ENCODE peak calls at places on chromosomes 4 and X, in nine cellular contexts. J is epithelial cell of esophagus; P is CD8-positive, alpha-beta T cell; G is body of pancreas; C is upper lobe of right lung; X is heart right ventricle; Z is brain microvascular endothelial cell; T is transverse colon; D is heart left ventricle. S is an unnamed sample.

GRCh38 chrX:1443496-1444075 is 9.1 kb downstream of the ASMTL start:
- DNase-seq in J (no peak), P (no peak), G (peak), C (peak), X (no peak), Z (no peak), T (no peak), D (peak), S (no peak)

GRCh38 chr4:173218411-173219125 is 50.0 kb downstream of the GALNT7 start:
- DNase-seq in J (no peak), P (no peak), G (no peak), C (no peak), X (no peak), Z (peak), T (no peak), D (no peak), S (peak)

GRCh38 chrX:45381841-45382240 is 181.2 kb upstream of the DIPK2B start:
- DNase-seq in J (no peak), P (no peak), G (no peak), C (no peak), X (no peak), Z (no peak), T (no peak), D (no peak), S (no peak)

GRCh38 chr4:70945046-70945445 is 42.9 kb downstream of the MOB1B start:
- DNase-seq in J (no peak), P (no peak), G (no peak), C (no peak), X (no peak), Z (no peak), T (no peak), D (no peak), S (no peak)

GRCh38 chrX:64342811-64343210 is 52.4 kb downstream of the MTMR8 start:
- DNase-seq in J (no peak), P (no peak), G (no peak), C (no peak), X (no peak), Z (no peak), T (no peak), D (no peak), S (no peak)

GRCh38 chr4:179867300-179867878 is 2375.8 kb upstream of the TENM3 start:
- DNase-seq in J (peak), P (no peak), G (peak), C (no peak), X (peak), Z (peak), T (peak), D (no peak), S (no peak)

GRCh38 chrX:36909584-36909983 is 98.6 kb upstream of the FAM47C start:
- DNase-seq in J (no peak), P (no peak), G (no peak), C (no peak), X (no peak), Z (no peak), T (no peak), D (no peak), S (no peak)

GRCh38 chr4:189600598-189601435 is 339.9 kb upstream of the FRG1 start:
- DNase-seq in J (no peak), P (no peak), G (no peak), C (no peak), X (no peak), Z (no peak), T (no peak), D (no peak), S (no peak)

GRCh38 chr4:3710451-3711182 is 55.6 kb upstream of the ADRA2C start:
- DNase-seq in J (no peak), P (no peak), G (peak), C (peak), X (peak), Z (no peak), T (no peak), D (peak), S (no peak)

GRCh38 chr4:119733431-119733830 is 104.8 kb upstream of the PDE5A start:
- DNase-seq in J (no peak), P (no peak), G (no peak), C (no peak), X (no peak), Z (peak), T (no peak), D (no peak), S (no peak)

GRCh38 chr4:58063761-58064160 is 953.6 kb upstream of the IGFBP7 start:
- DNase-seq in J (no peak), P (no peak), G (no peak), C (no peak), X (no peak), Z (no peak), T (no peak), D (no peak), S (no peak)

GRCh38 chr4:170089274-170089742 is 448 bp downstream of the AADAT start:
- DNase-seq in J (peak), P (no peak), G (peak), C (no peak), X (no peak), Z (peak), T (peak), D (no peak), S (no peak)

GRCh38 chr4:6916587-6917444 is 7.2 kb downstream of the TBC1D14 start:
- DNase-seq in J (peak), P (peak), G (peak), C (no peak), X (no peak), Z (no peak), T (peak), D (no peak), S (peak)

GRCh38 chrX:37825225-37825842 is 22.0 kb downstream of the DYNLT3 start:
- DNase-seq in J (peak), P (peak), G (peak), C (no peak), X (no peak), Z (peak), T (peak), D (no peak), S (no peak)

GRCh38 chr4:143616771-143617170 is 83.7 kb downstream of the FREM3 start:
- DNase-seq in J (peak), P (no peak), G (no peak), C (no peak), X (no peak), Z (peak), T (no peak), D (no peak), S (peak)

GRCh38 chrX:150958177-150958576 is 25.0 kb upstream of the HMGB3 start:
- DNase-seq in J (no peak), P (no peak), G (peak), C (no peak), X (no peak), Z (no peak), T (no peak), D (no peak), S (no peak)

GRCh38 chr4:179465131-179465797 is 2023.0 kb upstream of the AGA start:
- DNase-seq in J (peak), P (no peak), G (no peak), C (no peak), X (no peak), Z (peak), T (no peak), D (no peak), S (no peak)

GRCh38 chrX:123817288-123817894 is 42.5 kb upstream of the XIAP start:
- DNase-seq in J (no peak), P (no peak), G (peak), C (no peak), X (no peak), Z (no peak), T (peak), D (no peak), S (no peak)

GRCh38 chr4:27176881-27177280 is 316.2 kb downstream of the STIM2 start:
- DNase-seq in J (no peak), P (no peak), G (no peak), C (no peak), X (no peak), Z (no peak), T (no peak), D (no peak), S (no peak)

GRCh38 chr4:7261174-7261573 is 68.8 kb downstream of the SORCS2 start:
- DNase-seq in J (no peak), P (no peak), G (no peak), C (no peak), X (no peak), Z (no peak), T (no peak), D (no peak), S (no peak)

GRCh38 chr4:74097631-74098550 is 1.1 kb downstream of the CXCL2 start:
- DNase-seq in J (no peak), P (no peak), G (no peak), C (no peak), X (no peak), Z (no peak), T (peak), D (no peak), S (no peak)

GRCh38 chr4:122960298-122960985 is 38.0 kb upstream of the NUDT6 start:
- DNase-seq in J (no peak), P (no peak), G (no peak), C (no peak), X (no peak), Z (no peak), T (no peak), D (no peak), S (no peak)

GRCh38 chr4:11271263-11271662 is 157.4 kb downstream of the HS3ST1 start:
- DNase-seq in J (no peak), P (no peak), G (no peak), C (no peak), X (no peak), Z (no peak), T (peak), D (no peak), S (no peak)

GRCh38 chrX:49192722-49193328 is 6.7 kb upstream of the PRICKLE3 start:
- DNase-seq in J (peak), P (no peak), G (peak), C (no peak), X (no peak), Z (peak), T (no peak), D (no peak), S (no peak)

GRCh38 chr4:126223784-126224407 is 909.1 kb downstream of the FAT4 start:
- DNase-seq in J (peak), P (no peak), G (no peak), C (no peak), X (no peak), Z (no peak), T (no peak), D (no peak), S (no peak)

GRCh38 chr4:7135389-7135746 is 57.0 kb upstream of the SORCS2 start:
- DNase-seq in J (no peak), P (no peak), G (no peak), C (no peak), X (no peak), Z (peak), T (no peak), D (no peak), S (no peak)

GRCh38 chrX:107861056-107861455 is 35.4 kb downstream of the MID2 start:
- DNase-seq in J (peak), P (no peak), G (no peak), C (no peak), X (no peak), Z (no peak), T (no peak), D (no peak), S (no peak)
- TF ChIP-seq CTCF in J (no peak), P (no peak), G (no peak), C (no peak), X (no peak), Z (no peak), T (no peak), D (no peak), S (no peak)

DNA sequence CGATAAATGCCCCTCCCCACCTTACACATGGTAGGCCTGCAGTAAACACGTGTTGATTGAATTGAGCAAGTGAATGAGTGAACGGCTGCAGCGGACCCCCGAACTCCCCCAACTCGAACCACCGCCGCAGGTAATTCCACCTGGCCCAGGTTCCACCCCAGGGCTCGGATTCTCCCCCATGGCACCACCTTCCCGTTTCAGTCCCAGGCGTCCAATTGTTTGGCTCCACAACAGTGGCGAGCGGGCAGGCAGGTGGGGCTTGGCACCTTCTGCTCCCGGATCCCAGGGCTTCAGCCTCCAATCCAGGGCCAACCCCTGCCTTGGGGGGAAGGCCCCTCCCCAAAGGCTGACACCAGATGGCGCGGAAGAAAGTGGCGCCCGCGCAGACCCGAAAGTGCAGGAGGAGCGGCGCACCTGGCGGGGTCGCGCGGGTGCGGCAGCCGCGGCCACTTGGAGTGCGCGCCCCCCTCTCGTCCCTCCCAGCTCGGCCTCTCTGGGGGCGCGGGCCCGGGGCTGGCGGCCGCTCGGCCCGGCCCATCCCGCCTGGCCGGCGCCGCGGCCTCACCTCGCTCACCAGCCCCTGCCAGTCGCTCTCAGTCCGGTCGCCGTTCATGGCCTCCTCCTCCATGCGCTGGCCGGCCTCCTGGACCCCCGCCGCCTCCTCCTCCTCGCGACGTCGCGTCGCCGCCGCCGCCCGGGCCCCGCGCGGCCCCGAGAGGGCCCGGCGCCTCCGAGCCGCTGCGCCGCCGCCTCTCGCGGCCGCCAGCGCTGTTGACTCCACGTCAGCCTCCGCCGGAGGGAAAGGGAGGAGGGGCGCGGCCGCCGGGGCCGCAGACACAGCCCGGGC is at the start of gene CCDC149:
- DNase-seq in J (peak), P (no peak), G (peak), C (peak), X (peak), Z (peak), T (peak), D (peak), S (peak)
- TF ChIP-seq CTCF in J (no peak), P (no peak), G (no peak), C (peak), X (peak), Z (no peak), T (no peak), D (peak), S (no peak)

GRCh38 chr4:14837860-14838259 is 164.4 kb upstream of the CPEB2 start:
- DNase-seq in J (no peak), P (no peak), G (no peak), C (no peak), X (no peak), Z (no peak), T (no peak), D (no peak), S (no peak)
- TF ChIP-seq CTCF in J (no peak), P (no peak), G (no peak), C (peak), X (no peak), Z (no peak), T (no peak), D (no peak), S (no peak)

GRCh38 chr4:140359571-140360427 is 13.6 kb upstream of the SCOC start:
- DNase-seq in J (peak), P (peak), G (peak), C (peak), X (peak), Z (peak), T (peak), D (peak), S (peak)
- TF ChIP-seq CTCF in J (peak), P (peak), G (peak), C (peak), X (peak), Z (peak), T (peak), D (peak), S (peak)